ENCODE peak calls at places on chromosomes 16 and 17, in four cellular contexts. One of them, this sample, is unnamed.
A peak's percentile ranks its signal among the peaks of the same experiment; 100 is the strongest.

GRCh38 chr16:82584553-82585152 is 42.1 kb upstream of the CDH13 start:
- DNase-seq in progenitor cell of endocrine pancreas: no peak
- DNase-seq in GF-D8: no peak
- DNase-seq in left cardiac atrium: peak; percentile 27
- DNase-seq in this sample: no peak

GRCh38 chr17:78358538-78359215 is 1.2 kb downstream of the SOCS3 start:
- DNase-seq in progenitor cell of endocrine pancreas: no peak
- DNase-seq in GF-D8: no peak
- DNase-seq in left cardiac atrium: peak; percentile 50
- DNase-seq in this sample: no peak

GRCh38 chr16:82169861-82170845 is at the start of gene MPHOSPH6:
- DNase-seq in progenitor cell of endocrine pancreas: peak; percentile 88
- DNase-seq in GF-D8: peak; percentile 68
- DNase-seq in left cardiac atrium: peak; percentile 94
- DNase-seq in this sample: peak; percentile 55

GRCh38 chr16:2082983-2083364 is 35.2 kb downstream of the TSC2 start:
- DNase-seq in progenitor cell of endocrine pancreas: no peak
- DNase-seq in GF-D8: no peak
- DNase-seq in left cardiac atrium: no peak
- DNase-seq in this sample: no peak

GRCh38 chr16:23434380-23434779 is 18.6 kb downstream of the COG7 start:
- DNase-seq in progenitor cell of endocrine pancreas: no peak
- DNase-seq in GF-D8: peak; percentile 47
- DNase-seq in left cardiac atrium: no peak
- DNase-seq in this sample: no peak

GRCh38 chr17:79515110-79515509 is 95.7 kb downstream of the RBFOX3 start:
- DNase-seq in progenitor cell of endocrine pancreas: no peak
- DNase-seq in GF-D8: no peak
- DNase-seq in left cardiac atrium: no peak
- DNase-seq in this sample: no peak

GRCh38 chr16:47060596-47060995 is 83.1 kb downstream of the NETO2 start:
- DNase-seq in progenitor cell of endocrine pancreas: no peak
- DNase-seq in GF-D8: no peak
- DNase-seq in left cardiac atrium: no peak
- DNase-seq in this sample: no peak

GRCh38 chr17:1765576-1765975 is 3.7 kb downstream of the SERPINF1 start:
- DNase-seq in progenitor cell of endocrine pancreas: no peak
- DNase-seq in GF-D8: no peak
- DNase-seq in left cardiac atrium: no peak
- DNase-seq in this sample: no peak

GRCh38 chr17:30203471-30203981 is 32.0 kb downstream of the SLC6A4 start:
- DNase-seq in progenitor cell of endocrine pancreas: no peak
- DNase-seq in GF-D8: no peak
- DNase-seq in left cardiac atrium: no peak
- DNase-seq in this sample: peak; percentile 18

GRCh38 chr16:55326261-55326802 is 2.3 kb downstream of the IRX6 start:
- DNase-seq in progenitor cell of endocrine pancreas: no peak
- DNase-seq in GF-D8: no peak
- DNase-seq in left cardiac atrium: no peak
- DNase-seq in this sample: no peak